ENCODE peak calls at places on chromosomes 16 and 17, in six cellular contexts. R is K562, U is T-helper 9 cell, W is EL, X is left lung, I is AG04450. F is an unnamed sample.

GRCh38 chr16:2076072-2076865 is 28.5 kb downstream of the TSC2 start:
- DNase-seq in R (no peak), U (no peak), W (no peak), X (no peak), I (no peak), F (no peak)

GRCh38 chr16:78732693-78733092 is 633.2 kb downstream of the WWOX start:
- DNase-seq in R (no peak), U (no peak), W (no peak), X (no peak), I (no peak), F (no peak)

GRCh38 chr16:71919033-71919432 is 23.7 kb downstream of the IST1 start:
- DNase-seq in R (no peak), U (no peak), W (no peak), X (no peak), I (no peak), F (no peak)

GRCh38 chr16:6035161-6035560 is 937.6 kb upstream of the EEF2KMT start:
- DNase-seq in R (no peak), U (no peak), W (no peak), X (no peak), I (no peak), F (no peak)

GRCh38 chr16:74487634-74488495 is 66.6 kb upstream of the CLEC18B start:
- DNase-seq in R (no peak), U (no peak), W (no peak), X (no peak), I (no peak), F (no peak)

GRCh38 chr16:56401482-56401881 is 23.9 kb downstream of the AMFR start:
- DNase-seq in R (peak), U (no peak), W (no peak), X (no peak), I (no peak), F (peak)

GRCh38 chr16:86946396-86946795 is 368.0 kb downstream of the FOXL1 start:
- DNase-seq in R (no peak), U (no peak), W (peak), X (no peak), I (no peak), F (peak)

GRCh38 chr16:4303973-4304372 is 11.9 kb upstream of the GLIS2 start:
- DNase-seq in R (no peak), U (no peak), W (no peak), X (no peak), I (no peak), F (peak)

GRCh38 chr17:68566145-68566738 is 34.9 kb downstream of the FAM20A start:
- DNase-seq in R (no peak), U (no peak), W (no peak), X (no peak), I (no peak), F (no peak)

GRCh38 chr17:56020369-56020768 is 132.9 kb upstream of the ANKFN1 start:
- DNase-seq in R (no peak), U (no peak), W (no peak), X (no peak), I (no peak), F (no peak)

GRCh38 chr17:76014100-76014924 is 12.8 kb downstream of the EVPL start:
- DNase-seq in R (peak), U (peak), W (peak), X (peak), I (no peak), F (peak)

GRCh38 chr16:54473201-54473993 is 186.8 kb upstream of the IRX3 start:
- DNase-seq in R (no peak), U (no peak), W (no peak), X (no peak), I (no peak), F (no peak)

GRCh38 chr17:80664217-80664780 is 119.7 kb downstream of the RPTOR start:
- DNase-seq in R (no peak), U (no peak), W (no peak), X (no peak), I (no peak), F (no peak)

GRCh38 chr16:83953796-83954576 is 946 bp downstream of the OSGIN1 start:
- DNase-seq in R (peak), U (no peak), W (peak), X (no peak), I (no peak), F (peak)

GRCh38 chr17:18315498-18316360 is 636 bp downstream of the SMCR8 start:
- DNase-seq in R (no peak), U (no peak), W (no peak), X (peak), I (no peak), F (no peak)

F was measured in LHCN-M2.